ENCODE peak calls at places on chromosomes 7 and 10, in six cellular contexts. X, L, W, F, T and R are unnamed samples.
A peak's percentile ranks its signal among the peaks of the same experiment; 100 is the strongest.

GRCh38 chr10:26931223-26931622 is 70.5 kb upstream of the ABI1 start:
- DNase-seq in T (no peak), W (no peak), L (peak; percentile 61), X (no peak), F (no peak), R (peak; percentile 74)

GRCh38 chr7:120941064-120941463 is 9.5 kb upstream of the ING3 start:
- DNase-seq in F (no peak), W (no peak), L (no peak), T (no peak), X (no peak), R (no peak)

GRCh38 chr7:155203059-155203881 is 94.4 kb upstream of the INSIG1 start:
- DNase-seq in W (no peak), L (peak; percentile 28), F (no peak), T (no peak), X (no peak), R (no peak)

GRCh38 chr10:26637521-26638275 is 59.8 kb upstream of the PDSS1 start:
- DNase-seq in F (no peak), T (no peak), W (no peak), L (no peak), X (no peak), R (no peak)

GRCh38 chr7:134022512-134022911 is 104.6 kb upstream of the LRGUK start:
- DNase-seq in X (no peak), T (no peak), F (no peak), L (peak; percentile 61), W (no peak), R (no peak)

GRCh38 chr10:74901867-74902439 is 75.6 kb downstream of the KAT6B start:
- DNase-seq in T (no peak), F (no peak), X (no peak), W (no peak), L (no peak), R (no peak)

GRCh38 chr10:123993534-123994416 is 99.6 kb downstream of the CHST15 start:
- DNase-seq in T (no peak), X (no peak), F (no peak), W (no peak), L (no peak), R (no peak)

GRCh38 chr10:72692897-72693598 is 1.1 kb downstream of the MCU start:
- DNase-seq in L (no peak), F (no peak), T (no peak), X (peak; percentile 31), W (no peak), R (peak; percentile 14)

GRCh38 chr7:426510-426909 is 93.1 kb downstream of the PDGFA start:
- DNase-seq in T (no peak), F (no peak), W (no peak), X (no peak), L (no peak), R (no peak)

GRCh38 chr7:80699656-80700318 is 61.3 kb downstream of the CD36 start:
- DNase-seq in L (no peak), F (no peak), X (no peak), W (no peak), T (no peak), R (no peak)

GRCh38 chr7:32631021-32631420 is 135.7 kb downstream of the AVL9 start:
- DNase-seq in X (no peak), T (no peak), F (no peak), W (no peak), L (no peak), R (no peak)

GRCh38 chr10:5089869-5090268 is 4.3 kb upstream of the AKR1C3 start:
- DNase-seq in T (no peak), X (no peak), W (no peak), F (no peak), L (no peak), R (no peak)

GRCh38 chr7:69078997-69079769 is 519.1 kb upstream of the AUTS2 start:
- DNase-seq in T (no peak), F (no peak), X (no peak), L (peak; percentile 15), W (no peak), R (no peak)

GRCh38 chr10:129095980-129096339 is 371.1 kb upstream of the MGMT start:
- DNase-seq in W (no peak), L (no peak), F (no peak), X (no peak), T (no peak), R (no peak)

GRCh38 chr10:73843254-73843653 is 31.1 kb downstream of the CAMK2G start:
- DNase-seq in X (no peak), F (no peak), W (no peak), T (no peak), L (no peak), R (no peak)

GRCh38 chr10:64814201-64814600 is 1293.0 kb downstream of the REEP3 start:
- DNase-seq in L (no peak), W (no peak), F (no peak), X (no peak), T (no peak), R (no peak)

GRCh38 chr7:43458330-43458729 is 124.6 kb upstream of the STK17A start:
- DNase-seq in X (no peak), T (no peak), L (no peak), W (no peak), F (no peak), R (no peak)

GRCh38 chr10:132508497-132509443 is 28.8 kb upstream of the INPP5A start:
- DNase-seq in W (no peak), X (no peak), F (peak; percentile 92), T (peak; percentile 14), L (peak; percentile 83), R (no peak)

GRCh38 chr10:122172311-122173008 is 98.6 kb upstream of the BTBD16 start:
- DNase-seq in T (no peak), X (no peak), L (no peak), W (no peak), F (no peak), R (peak; percentile 38)

GRCh38 chr7:132161976-132162375 is 414.3 kb downstream of the PLXNA4 start:
- DNase-seq in W (no peak), T (no peak), F (no peak), X (no peak), L (no peak), R (no peak)

GRCh38 chr10:132394936-132395703 is 1.9 kb upstream of the PWWP2B start:
- DNase-seq in L (no peak), X (no peak), W (no peak), F (no peak), T (no peak), R (no peak)

GRCh38 chr7:143171697-143172096 is 11.5 kb upstream of the TAS2R39 start:
- DNase-seq in T (no peak), L (no peak), F (no peak), X (no peak), W (no peak), R (no peak)

GRCh38 chr10:113071446-113071845 is 121.4 kb downstream of the TCF7L2 start:
- DNase-seq in X (no peak), W (no peak), T (no peak), L (peak; percentile 95), F (no peak), R (no peak)

GRCh38 chr10:109018892-109019507 is 904.3 kb downstream of the XPNPEP1 start:
- DNase-seq in T (no peak), X (no peak), L (no peak), W (no peak), F (no peak), R (no peak)

GRCh38 chr10:14299516-14299915 is 31.2 kb downstream of the FRMD4A start:
- DNase-seq in X (no peak), W (no peak), F (no peak), L (no peak), T (no peak), R (no peak)

GRCh38 chr10:29648114-29648982 is 13.6 kb upstream of the SVIL start:
- DNase-seq in W (no peak), L (peak; percentile 43), T (no peak), F (no peak), X (peak; percentile 35), R (no peak)

GRCh38 chr10:22364407-22364806 is 19.1 kb downstream of the SPAG6 start:
- DNase-seq in L (no peak), T (no peak), F (no peak), W (no peak), X (no peak), R (no peak)
- H3K4me1 ChIP-seq in L (no peaks in the 10 kb centered on the region), T (no peaks in the 10 kb centered on the region), F (no peaks in the 10 kb centered on the region), W (no peaks in the 10 kb centered on the region), X (no peaks in the 10 kb centered on the region), R (no peaks in the 10 kb centered on the region)

DNA sequence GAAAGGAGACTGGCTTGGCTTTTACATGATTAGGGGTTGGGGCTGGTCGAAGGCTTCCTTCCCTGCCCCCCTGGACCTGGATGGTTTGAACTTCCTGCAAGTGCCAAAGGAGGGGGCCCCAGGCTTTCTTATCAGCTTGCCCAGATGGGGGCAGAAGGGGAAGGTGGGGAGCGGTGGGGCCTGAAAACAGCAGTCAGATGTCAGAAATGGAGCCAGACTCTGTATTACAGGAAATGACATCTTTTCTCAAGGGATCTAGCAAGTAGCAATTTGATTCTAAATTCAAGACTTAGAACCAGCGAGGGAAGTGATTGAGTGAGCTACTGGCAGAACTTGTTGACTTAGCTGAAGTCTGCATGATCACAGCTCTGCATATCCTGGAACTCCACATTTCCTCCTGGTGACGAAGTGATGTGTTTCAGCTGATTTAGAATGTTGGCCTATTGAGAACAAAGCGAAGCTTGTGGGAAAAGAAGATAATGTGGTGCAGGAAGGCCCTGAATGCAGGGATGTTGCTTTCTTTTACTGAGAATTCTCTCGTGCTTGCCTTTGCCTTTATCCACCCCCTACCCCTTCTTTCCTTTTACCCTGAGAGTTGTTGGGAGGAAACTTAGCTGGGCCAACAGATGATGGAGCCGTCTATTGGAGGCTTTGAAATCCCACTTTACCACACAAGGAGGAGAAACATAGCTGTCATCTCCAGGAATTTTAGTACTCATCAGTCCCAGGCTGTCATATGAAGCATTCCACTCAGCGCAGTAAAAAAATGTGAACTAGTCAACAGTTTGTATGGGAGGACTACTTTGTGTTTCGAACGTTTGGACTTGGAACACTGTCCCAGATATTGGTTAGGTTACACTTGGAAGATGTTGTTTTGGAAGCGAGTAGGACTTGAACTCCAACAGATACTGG is 43.2 kb downstream of the CCNY start:
- DNase-seq in F (no peak), X (peak; percentile 53), T (no peak), W (no peak), L (no peak), R (peak; percentile 34)
- H3K4me1 ChIP-seq in F (peaks cover 7% of the 10 kb centered on the region), X (peaks cover 48% of the 10 kb centered on the region), T (no peaks in the 10 kb centered on the region), W (peaks cover 10% of the 10 kb centered on the region), L (peaks cover 31% of the 10 kb centered on the region), R (peaks cover 6% of the 10 kb centered on the region)

GRCh38 chr10:77163670-77164348 is 473.8 kb downstream of the KCNMA1 start:
- DNase-seq in X (no peak), F (peak; percentile 75), W (no peak), T (peak; percentile 82), L (peak; percentile 28), R (peak; percentile 88)
- H3K4me1 ChIP-seq in X (no peaks in the 10 kb centered on the region), F (peaks cover 20% of the 10 kb centered on the region), W (no peaks in the 10 kb centered on the region), T (peaks cover 8% of the 10 kb centered on the region), L (peaks cover 18% of the 10 kb centered on the region), R (peaks cover 12% of the 10 kb centered on the region)

GRCh38 chr7:116525913-116526857 is 1.3 kb downstream of the CAV1 start:
- DNase-seq in L (peak; percentile 73), F (peak; percentile 91), W (peak; percentile 32), X (peak; percentile 54), T (peak; percentile 83), R (peak; percentile 88)
- H3K4me1 ChIP-seq in L (peaks cover 19% of the 10 kb centered on the region), F (no peaks in the 10 kb centered on the region), W (peaks cover 23% of the 10 kb centered on the region), X (peaks cover 19% of the 10 kb centered on the region), T (no peaks in the 10 kb centered on the region), R (peaks cover 17% of the 10 kb centered on the region)

GRCh38 chr10:101587725-101588614 is at the start of the genes DPCD and POLL:
- DNase-seq in W (peak; percentile 81), F (peak; percentile 99), T (peak; percentile 94), X (peak; percentile 82), L (peak; percentile 98), R (peak; percentile 98)
- H3K4me1 ChIP-seq in W (peaks cover 21% of the 10 kb centered on the region), F (peaks cover 6% of the 10 kb centered on the region), T (no peaks in the 10 kb centered on the region), X (peaks cover 16% of the 10 kb centered on the region), L (peaks cover 19% of the 10 kb centered on the region), R (peaks cover 9% of the 10 kb centered on the region)